ENCODE peak calls at places on chromosomes 13 and 19, in four cellular contexts. N is heart right ventricle, M is brain microvascular endothelial cell, T is adrenal gland. I is an unnamed sample.

GRCh38 chr13:102333320-102334181 is 68.3 kb downstream of the FGF14 start:
- DNase-seq in N (no peak), M (no peak), T (no peak), I (no peak)

GRCh38 chr19:18253716-18254115 is 20.5 kb downstream of the IQCN start:
- DNase-seq in N (no peak), M (no peak), T (no peak), I (no peak)

GRCh38 chr13:112444001-112444311 is 67.8 kb downstream of the SPACA7 start:
- DNase-seq in N (peak; percentile 62), M (peak; percentile 49), T (peak; percentile 31), I (no peak)

GRCh38 chr19:39500543-39500942 is 1.8 kb downstream of the DLL3 start:
- DNase-seq in N (no peak), M (no peak), T (no peak), I (no peak)

GRCh38 chr13:43157796-43158195 is 134.4 kb downstream of the DNAJC15 start:
- DNase-seq in N (no peak), M (no peak), T (no peak), I (no peak)

GRCh38 chr19:21358768-21359451 is at the start of gene ZNF738:
- DNase-seq in N (peak; percentile 89), M (peak; percentile 96), T (peak; percentile 94), I (peak; percentile 87)

GRCh38 chr13:59867867-59868266 is 295.9 kb downstream of the DIAPH3 start:
- DNase-seq in N (no peak), M (no peak), T (no peak), I (no peak)

GRCh38 chr19:27773318-27774094 is 1439.4 kb downstream of the UQCRFS1 start:
- DNase-seq in N (no peak), M (no peak), T (no peak), I (no peak)

GRCh38 chr13:28716511-28716910 is 2.3 kb downstream of the SLC46A3 start:
- DNase-seq in N (no peak), M (peak; percentile 71), T (peak; percentile 54), I (no peak)

GRCh38 chr19:50719566-50719965 is at the start of gene SHANK1:
- DNase-seq in N (no peak), M (no peak), T (no peak), I (no peak)

GRCh38 chr19:36771275-36772231 is 1.1 kb downstream of the ZNF850 start:
- DNase-seq in N (peak; percentile 48), M (peak; percentile 97), T (peak; percentile 82), I (peak; percentile 65)

GRCh38 chr19:44807652-44808462 is 1.0 kb upstream of the BCAM start:
- DNase-seq in N (peak; percentile 29), M (peak; percentile 2), T (peak; percentile 52), I (no peak)

GRCh38 chr13:19680751-19681150 is 47.3 kb downstream of the MPHOSPH8 start:
- DNase-seq in N (no peak), M (peak; percentile 62), T (no peak), I (no peak)
- TF ChIP-seq CTCF in N (no peak), M (no peak), T (no peak), I (no peak)

DNA sequence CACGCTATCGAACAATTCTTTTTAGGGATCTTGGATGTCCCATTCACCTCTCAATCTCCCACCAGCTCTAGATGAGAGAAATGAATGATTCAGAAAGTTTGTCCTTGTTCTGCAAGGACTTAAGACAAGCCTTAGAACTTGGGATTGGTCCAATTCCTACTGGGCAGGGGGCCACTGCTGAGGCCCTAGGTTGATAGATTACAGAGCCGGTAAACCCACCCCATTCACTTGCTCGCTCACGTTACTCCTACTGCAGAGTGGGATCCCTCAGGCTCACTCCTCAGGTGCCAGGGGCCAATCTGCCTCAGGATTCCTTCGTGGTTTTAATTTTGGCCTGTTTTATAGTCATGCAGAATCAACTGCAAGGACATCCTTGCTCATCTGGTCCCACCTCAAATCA is 59.0 kb downstream of the SERP2 start:
- DNase-seq in N (no peak), M (no peak), T (no peak), I (no peak)
- H3K4me3 ChIP-seq in N (no peak overlapping the region), M (no peak overlapping the region), T (no peak overlapping the region), I (no peak overlapping the region)

GRCh38 chr13:66328486-66328885 is 901.6 kb downstream of the PCDH9 start:
- DNase-seq in N (no peak), M (no peak), T (no peak), I (no peak)

DNA sequence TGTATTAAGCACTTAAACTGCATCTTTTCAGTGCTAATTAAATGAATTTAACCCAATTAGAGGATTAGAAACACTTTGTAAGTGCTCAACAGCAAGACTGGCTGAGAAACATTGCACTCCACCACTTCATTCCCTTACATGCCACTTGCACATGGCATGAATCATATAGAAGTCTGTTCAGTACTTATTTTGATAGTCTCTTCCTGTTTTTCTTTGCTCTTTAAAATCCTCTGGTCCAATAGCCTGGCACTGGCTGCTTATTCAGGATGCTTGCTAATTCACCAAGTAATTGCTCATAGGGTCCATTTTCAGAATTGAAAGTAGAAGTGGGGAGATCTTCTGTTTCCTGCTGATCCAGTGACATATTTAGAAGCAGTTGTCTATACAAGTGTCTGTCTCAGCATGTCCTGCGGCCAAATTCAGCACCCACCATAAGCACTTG is 900.1 kb downstream of the PCDH9 start:
- DNase-seq in N (no peak), M (peak; percentile 19), T (no peak), I (no peak)
- TF ChIP-seq CTCF in N (no peak), M (no peak), T (no peak), I (no peak)

GRCh38 chr13:82749551-82749950 is 1132.7 kb downstream of the SLITRK1 start:
- DNase-seq in N (no peak), M (no peak), T (no peak), I (no peak)

GRCh38 chr13:82747331-82747730 is 1134.9 kb downstream of the SLITRK1 start:
- DNase-seq in N (no peak), M (no peak), T (no peak), I (peak; percentile 69)

GRCh38 chr13:82751221-82751620 is 1131.1 kb downstream of the SLITRK1 start:
- DNase-seq in N (no peak), M (no peak), T (no peak), I (no peak)

DNA sequence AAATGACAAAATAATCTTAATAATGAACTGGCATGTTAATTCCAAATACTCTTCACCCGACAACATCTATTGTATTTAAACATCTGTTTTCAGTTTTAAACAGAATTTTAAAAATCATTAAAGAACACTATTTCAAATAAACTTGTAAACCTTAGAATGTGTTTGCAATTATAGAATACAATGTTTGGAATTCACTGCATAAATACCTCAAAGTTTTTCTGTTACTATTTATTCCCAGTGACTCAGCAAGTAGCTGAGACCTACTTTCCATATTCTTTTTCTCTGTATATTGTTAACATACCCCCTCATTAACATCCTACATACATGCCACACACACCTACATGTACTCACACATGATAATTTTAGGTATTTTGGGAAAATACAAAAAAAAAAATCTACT is 1134.3 kb downstream of the SLITRK1 start:
- DNase-seq in N (no peak), M (no peak), T (no peak), I (no peak)
- H3K4me3 ChIP-seq in N (no peak overlapping the region), M (no peak overlapping the region), T (no peak overlapping the region), I (no peak overlapping the region)

GRCh38 chr13:23876265-23876664 is 12.9 kb downstream of the MIPEP start:
- DNase-seq in N (no peak), M (no peak), T (no peak), I (no peak)
- TF ChIP-seq CTCF in N (no peak), M (peak; percentile 74), T (peak; percentile 12), I (peak; percentile 57)

DNA sequence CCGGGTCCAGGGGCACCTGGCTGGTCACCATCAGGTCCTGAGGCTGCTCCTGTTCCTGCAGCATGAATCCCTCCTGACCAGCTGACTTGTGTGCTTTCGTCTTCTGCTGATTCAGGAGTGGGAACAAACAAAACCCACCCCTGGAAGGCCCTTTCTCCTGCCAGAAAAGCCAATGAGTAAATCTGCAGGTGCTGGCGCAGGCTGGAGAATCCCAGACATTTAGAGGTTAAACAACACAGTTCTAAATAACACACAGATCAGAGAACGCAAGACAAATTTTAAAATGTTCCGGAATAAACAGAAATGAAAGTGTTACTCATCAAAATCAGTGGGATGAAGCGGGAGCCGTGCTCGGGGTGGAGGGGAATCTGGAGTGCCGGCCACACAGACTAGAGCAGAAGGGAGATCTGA is 60.6 kb upstream of the C13orf46 start:
- DNase-seq in N (no peak), M (no peak), T (no peak), I (no peak)
- H3K4me3 ChIP-seq in N (no peak overlapping the region), M (no peak overlapping the region), T (no peak overlapping the region), I (no peak overlapping the region)

GRCh38 chr19:47863514-47863936 is 4.5 kb downstream of the TPRX2 start:
- DNase-seq in N (peak; percentile 89), M (peak; percentile 65), T (peak; percentile 82), I (peak; percentile 80)
- TF ChIP-seq CTCF in N (peak; percentile 92), M (peak; percentile 99), T (peak; percentile 89), I (peak; percentile 99)

GRCh38 chr19:57748029-57748428 is 1.4 kb downstream of the ZNF776 start:
- DNase-seq in N (no peak), M (no peak), T (no peak), I (no peak)
- H3K4me3 ChIP-seq in N (no peak overlapping the region), M (no peak overlapping the region), T (no peak overlapping the region), I (peak overlapping the region; percentile 91)

GRCh38 chr13:63455938-63456337 is 2040.3 kb upstream of the PCDH20 start:
- DNase-seq in N (no peak), M (no peak), T (no peak), I (no peak)
- TF ChIP-seq CTCF in N (no peak), M (peak; percentile 21), T (no peak), I (peak; percentile 23)

DNA sequence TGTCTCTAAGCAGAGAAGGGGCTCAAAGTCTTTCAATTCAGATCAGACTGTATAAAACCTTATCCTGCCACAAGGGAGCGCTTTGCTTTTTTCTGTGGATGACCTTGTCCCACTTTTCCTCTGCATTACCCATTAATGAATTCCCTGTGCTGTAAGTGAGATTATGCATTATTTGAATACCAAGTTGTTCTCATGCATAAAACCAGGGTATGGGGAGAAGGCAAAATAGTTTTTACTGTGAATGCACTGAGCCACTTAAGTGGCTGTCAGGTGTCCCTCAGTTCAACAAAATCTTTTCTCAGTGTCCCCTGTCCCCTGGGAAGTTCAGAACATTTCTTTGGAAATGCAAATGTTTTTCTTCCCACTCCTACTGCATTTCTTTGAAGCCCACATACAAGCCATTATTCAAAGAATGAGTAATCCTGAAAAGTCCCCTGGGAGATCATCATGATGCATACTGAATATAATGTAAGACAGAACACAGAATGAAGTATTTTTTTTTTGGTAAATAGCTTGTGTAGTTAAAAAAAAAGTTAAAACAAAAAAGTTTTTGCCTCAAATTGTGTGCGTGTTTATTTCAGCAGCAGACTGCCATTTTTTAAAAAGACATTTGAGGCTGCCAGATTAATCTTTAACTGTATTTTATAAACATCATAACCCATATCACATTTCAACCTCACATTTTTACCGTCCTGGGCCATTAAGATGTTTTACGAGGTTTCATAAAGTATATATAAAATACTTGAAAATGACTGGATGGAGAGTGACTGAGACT is 506.7 kb upstream of the PCDH9 start:
- DNase-seq in N (no peak), M (peak; percentile 81), T (no peak), I (peak; percentile 33)
- H3K4me3 ChIP-seq in N (no peak overlapping the region), M (no peak overlapping the region), T (no peak overlapping the region), I (no peak overlapping the region)

I was measured in retinal pigment epithelial cell.